ENCODE peak calls at places on chromosomes 1 and 21, in four cellular contexts. J is AG04450, P is HFF-Myc, A is GM10248. M is an unnamed sample.
A peak's percentile ranks its signal among the peaks of the same experiment; 100 is the strongest.

GRCh38 chr1:47522890-47523811 is 85.3 kb downstream of the FOXD2 start:
- DNase-seq in J (no peak), A (no peak), P (no peak), M (no peak)

GRCh38 chr21:36075171-36075570 is 5.3 kb downstream of the CBR1 start:
- DNase-seq in A (no peak), J (no peak), P (no peak), M (no peak)

GRCh38 chr1:12433323-12434053 is 184.5 kb downstream of the DHRS3 start:
- DNase-seq in J (no peak), P (no peak), A (no peak), M (no peak)

GRCh38 chr21:29320021-29320420 is 21.3 kb downstream of the BACH1 start:
- DNase-seq in J (no peak), P (no peak), A (no peak), M (no peak)

GRCh38 chr1:25433389-25434186 is 2.9 kb downstream of the MACO1 start:
- DNase-seq in J (no peak), P (no peak), A (no peak), M (no peak)

GRCh38 chr1:236166041-236166440 is 23.7 kb downstream of the GPR137B start:
- DNase-seq in A (no peak), J (no peak), P (no peak), M (no peak)

GRCh38 chr1:111513410-111514020 is 10.1 kb upstream of the ADORA3 start:
- DNase-seq in P (no peak), A (no peak), J (no peak), M (no peak)

GRCh38 chr1:96721053-96721381 is 567 bp upstream of the PTBP2 start:
- DNase-seq in A (no peak), J (no peak), P (no peak), M (peak; percentile 11)

GRCh38 chr21:38820471-38821239 is 14.9 kb downstream of the ETS2 start:
- DNase-seq in P (no peak), A (no peak), J (no peak), M (no peak)

GRCh38 chr1:24688621-24689195 is 45.6 kb downstream of the SRRM1 start:
- DNase-seq in A (peak; percentile 85), P (no peak), J (peak; percentile 38), M (peak; percentile 74)

GRCh38 chr1:197399691-197400521 is 131.9 kb downstream of the CRB1 start:
- DNase-seq in A (peak; percentile 25), J (no peak), P (peak; percentile 21), M (peak; percentile 56)

GRCh38 chr1:112702420-112703261 is 4.3 kb downstream of the RHOC start:
- DNase-seq in P (no peak), A (no peak), J (no peak), M (no peak)

GRCh38 chr1:22402336-22403053 is 49.2 kb upstream of the ZBTB40 start:
- DNase-seq in J (no peak), P (no peak), A (no peak), M (no peak)

M was measured in GM12865.